ENCODE peak calls at places on chromosomes 6 and 20, in ten cellular contexts. H, Q, N, K, U, X, R, C, G and Y are unnamed samples.
A peak's percentile ranks its signal among the peaks of the same experiment; 100 is the strongest.

GRCh38 chr6:21769405-21769851 is 175.9 kb downstream of the SOX4 start:
- DNase-seq in H (no peak), Q (no peak), N (peak; percentile 73), K (peak; percentile 89), U (no peak), X (no peak), R (peak; percentile 98), C (peak; percentile 88), G (no peak), Y (no peak)

GRCh38 chr6:88709819-88710246 is 253.6 kb downstream of the RNGTT start:
- DNase-seq in H (no peak), Q (no peak), N (no peak), K (no peak), U (no peak), X (no peak), R (no peak), C (no peak), G (no peak), Y (no peak)

GRCh38 chr6:2937627-2938003 is 33.8 kb downstream of the SERPINB6 start:
- DNase-seq in H (no peak), Q (peak; percentile 18), N (no peak), K (no peak), U (no peak), X (no peak), R (no peak), C (no peak), G (no peak), Y (no peak)

GRCh38 chr6:166512567-166512966 is 73.9 kb downstream of the RAMACL start:
- DNase-seq in H (no peak), Q (no peak), N (no peak), K (no peak), U (no peak), X (peak; percentile 33), R (no peak), C (no peak), G (no peak), Y (peak; percentile 38)

GRCh38 chr20:32231847-32232246 is 24.2 kb downstream of the POFUT1 start:
- DNase-seq in H (no peak), Q (no peak), N (no peak), K (no peak), U (no peak), X (no peak), R (peak; percentile 61), C (no peak), G (no peak), Y (no peak)

GRCh38 chr6:41734666-41735426 is 562 bp downstream of the TFEB start:
- DNase-seq in H (peak; percentile 87), Q (peak; percentile 89), N (peak; percentile 89), K (peak; percentile 79), U (peak; percentile 83), X (peak; percentile 70), R (peak; percentile 71), C (peak; percentile 49), G (peak; percentile 79), Y (peak; percentile 89)

GRCh38 chr6:5125152-5126006 is 40.2 kb downstream of the PPP1R3G start:
- DNase-seq in H (no peak), Q (no peak), N (no peak), K (peak; percentile 35), U (no peak), X (no peak), R (peak; percentile 68), C (peak; percentile 18), G (no peak), Y (no peak)

GRCh38 chr6:41732601-41733348 is 2.6 kb downstream of the TFEB start:
- DNase-seq in H (no peak), Q (no peak), N (no peak), K (peak; percentile 22), U (peak; percentile 41), X (peak; percentile 51), R (no peak), C (no peak), G (no peak), Y (no peak)

GRCh38 chr20:50745634-50746137 is 14.3 kb downstream of the PARD6B start:
- DNase-seq in H (no peak), Q (no peak), N (no peak), K (no peak), U (no peak), X (no peak), R (no peak), C (no peak), G (no peak), Y (no peak)

GRCh38 chr6:75230484-75231325 is 12.9 kb downstream of the COX7A2 start:
- DNase-seq in H (peak; percentile 36), Q (no peak), N (peak; percentile 61), K (peak; percentile 81), U (no peak), X (no peak), R (peak; percentile 67), C (peak; percentile 64), G (no peak), Y (no peak)

DNA sequence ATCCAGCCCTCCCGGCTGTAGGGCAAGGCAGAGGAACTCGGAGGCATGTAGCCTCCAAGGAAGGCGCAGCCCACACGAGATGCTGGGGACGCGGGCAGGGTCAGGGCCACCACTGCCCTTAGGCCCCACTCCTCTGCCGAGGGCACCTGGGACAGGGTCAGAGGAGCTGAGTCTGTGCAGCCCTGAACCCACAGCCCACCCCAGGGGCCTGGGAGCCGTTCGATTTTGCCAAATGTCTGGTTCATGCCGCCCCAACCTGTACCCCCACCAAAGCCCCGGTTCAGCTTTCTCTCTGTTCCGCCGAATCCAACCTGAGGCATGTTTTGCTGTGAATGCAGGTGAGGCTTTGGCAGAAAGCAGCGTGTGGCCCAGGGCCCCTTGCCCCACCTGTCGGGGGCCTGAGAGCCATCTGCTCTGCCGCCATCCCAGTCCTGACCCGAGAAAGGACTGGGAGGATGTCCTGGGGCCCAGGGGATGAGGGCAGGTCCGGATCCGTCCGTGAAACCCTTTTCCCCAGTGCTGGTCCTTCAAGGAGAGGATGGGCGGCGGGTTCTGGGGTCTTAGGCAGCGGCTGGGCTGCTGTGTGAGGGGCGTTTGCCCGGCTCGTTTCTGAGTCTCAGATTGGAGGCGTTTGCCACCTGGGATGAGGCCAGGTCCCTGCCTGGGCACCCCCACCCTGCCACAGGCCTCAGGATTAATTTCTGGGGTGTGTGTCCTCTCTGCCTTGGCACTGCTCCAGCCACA is 79.3 kb upstream of the GATA5 start:
- DNase-seq in H (no peak), Q (no peak), N (no peak), K (no peak), U (no peak), X (no peak), R (no peak), C (no peak), G (no peak), Y (no peak)
- H3K4me3 ChIP-seq in H (no peak overlapping the region), Q (no peak overlapping the region), N (no peak overlapping the region), K (no peak overlapping the region), U (no peak overlapping the region), X (no peak overlapping the region), R (no peak overlapping the region), C (no peak overlapping the region), G (no peak overlapping the region), Y (no peak overlapping the region)

DNA sequence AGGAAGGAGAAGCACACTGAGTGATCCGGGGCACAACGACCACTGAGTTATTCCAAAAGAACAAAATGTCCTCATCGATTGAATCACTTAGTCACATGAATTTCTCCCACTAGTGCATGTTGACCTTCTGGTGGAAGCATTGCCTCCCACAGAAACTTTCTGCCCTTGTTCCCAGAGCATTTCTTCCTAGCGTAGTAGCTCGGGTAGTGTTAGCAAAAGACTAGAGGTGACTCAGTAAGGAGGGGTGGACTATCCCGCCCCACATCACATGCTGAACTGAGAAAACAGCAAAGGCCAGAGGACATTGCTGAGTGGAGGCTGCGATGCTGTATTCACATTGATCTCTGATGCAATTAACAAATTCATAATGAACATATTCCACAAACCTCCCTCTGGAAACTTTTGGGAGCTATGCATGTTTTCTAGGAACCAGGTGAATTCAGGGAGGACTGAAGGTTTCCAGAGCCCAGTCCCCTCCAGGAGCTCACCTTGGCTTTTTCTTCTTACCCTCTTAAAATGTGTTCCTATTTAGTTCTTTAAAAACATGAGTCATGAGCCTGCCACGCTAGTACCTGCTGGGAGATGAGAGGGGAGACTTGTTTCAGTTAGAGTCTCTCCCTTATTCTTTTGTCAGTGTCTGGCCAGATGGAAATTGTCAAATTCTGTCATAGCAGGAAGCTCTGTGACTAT is 507.9 kb downstream of the CDH26 start:
- DNase-seq in H (no peak), Q (no peak), N (no peak), K (peak; percentile 19), U (no peak), X (no peak), R (no peak), C (no peak), G (no peak), Y (no peak)
- H3K9me3 ChIP-seq in H (no peaks in the 10 kb centered on the region), Q (no peaks in the 10 kb centered on the region), N (no peaks in the 10 kb centered on the region), K (no peaks in the 10 kb centered on the region), U (no peaks in the 10 kb centered on the region), X (no peaks in the 10 kb centered on the region), R (peaks cover 5% of the 10 kb centered on the region), C (peaks cover 3% of the 10 kb centered on the region), G (no peaks in the 10 kb centered on the region), Y (no peaks in the 10 kb centered on the region)

GRCh38 chr6:36627141-36627540 is 33.0 kb downstream of the SRSF3 start:
- DNase-seq in H (no peak), Q (peak; percentile 53), N (no peak), K (no peak), U (no peak), X (no peak), R (no peak), C (no peak), G (no peak), Y (peak; percentile 22)

GRCh38 chr6:36626636-36627035 is 32.5 kb downstream of the SRSF3 start:
- DNase-seq in H (no peak), Q (peak; percentile 52), N (no peak), K (no peak), U (no peak), X (no peak), R (no peak), C (no peak), G (no peak), Y (no peak)

GRCh38 chr6:36629792-36630191 is 35.6 kb downstream of the SRSF3 start:
- DNase-seq in H (no peak), Q (no peak), N (no peak), K (no peak), U (no peak), X (no peak), R (no peak), C (no peak), G (no peak), Y (no peak)

GRCh38 chr6:36625161-36625919 is 31.2 kb downstream of the SRSF3 start:
- DNase-seq in H (no peak), Q (peak; percentile 79), N (no peak), K (peak; percentile 88), U (peak; percentile 24), X (no peak), R (peak; percentile 79), C (no peak), G (no peak), Y (peak; percentile 26)

GRCh38 chr6:36627801-36628246 is 33.7 kb downstream of the SRSF3 start:
- DNase-seq in H (no peak), Q (peak; percentile 85), N (no peak), K (peak; percentile 51), U (peak; percentile 80), X (no peak), R (peak; percentile 91), C (peak; percentile 67), G (peak; percentile 60), Y (peak; percentile 83)
- H3K4me1 ChIP-seq in H (no peaks in the 10 kb centered on the region), Q (peaks cover 50% of the 10 kb centered on the region), N (peaks cover 16% of the 10 kb centered on the region), K (peaks cover 19% of the 10 kb centered on the region), U (peaks cover 39% of the 10 kb centered on the region), X (peaks cover 7% of the 10 kb centered on the region), R (peaks cover 13% of the 10 kb centered on the region), C (peaks cover 23% of the 10 kb centered on the region), G (peaks cover 3% of the 10 kb centered on the region), Y (peaks cover 38% of the 10 kb centered on the region)

DNA sequence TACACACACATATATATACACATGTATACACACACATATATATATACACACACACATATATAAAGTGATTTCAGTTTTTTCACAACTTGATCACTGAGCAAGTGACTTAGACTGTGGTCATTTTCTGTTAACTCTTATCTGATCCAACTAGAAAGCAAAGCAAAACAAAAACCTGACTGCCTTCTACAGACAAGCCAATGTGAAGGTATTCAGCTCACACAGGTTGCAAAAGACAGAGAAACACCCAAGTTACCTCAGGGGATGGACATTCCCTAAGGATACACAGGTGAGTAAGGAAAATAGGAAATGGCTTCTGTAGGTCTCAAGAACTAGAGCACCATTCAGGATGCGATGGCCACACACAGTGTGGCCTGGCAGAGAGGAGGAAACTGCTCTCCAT is 58.4 kb upstream of the IER3 start:
- DNase-seq in H (no peak), Q (no peak), N (no peak), K (no peak), U (no peak), X (no peak), R (no peak), C (no peak), G (no peak), Y (no peak)
- H3K4me3 ChIP-seq in H (no peak overlapping the region), Q (no peak overlapping the region), N (no peak overlapping the region), K (no peak overlapping the region), U (no peak overlapping the region), X (no peak overlapping the region), R (no peak overlapping the region), C (no peak overlapping the region), G (no peak overlapping the region), Y (no peak overlapping the region)